ENCODE peak calls at places on chromosomes 12 and 14, in four cellular contexts. V is transverse colon, F is gastrocnemius medialis, K is cardiac muscle cell. G is an unnamed sample. For H3K4me1 and H3K27me3, the result is how much of the 10 kb centered on the place peaks cover.

GRCh38 chr12:40794087-40794486 is 101.8 kb downstream of the CNTN1 start:
- DNase-seq in V (no peak), F (no peak), K (no peak), G (no peak)

GRCh38 chr12:39236994-39237393 is 205.9 kb downstream of the KIF21A start:
- DNase-seq in V (no peak), F (no peak), K (no peak), G (no peak)

GRCh38 chr12:101004891-101005290 is 205.1 kb downstream of the SLC5A8 start:
- DNase-seq in V (no peak), F (no peak), K (no peak), G (no peak)

GRCh38 chr14:56147980-56148901 is 30.0 kb downstream of the PELI2 start:
- DNase-seq in V (no peak), F (no peak), K (no peak), G (no peak)

GRCh38 chr14:95480109-95480886 is 36.2 kb downstream of the SYNE3 start:
- DNase-seq in V (peak), F (peak), K (no peak), G (no peak)

GRCh38 chr14:69038449-69039286 is 59.6 kb upstream of the ACTN1 start:
- DNase-seq in V (no peak), F (no peak), K (no peak), G (peak)

GRCh38 chr12:104006929-104007328 is 41.3 kb downstream of the TDG start:
- DNase-seq in V (no peak), F (no peak), K (no peak), G (no peak)

GRCh38 chr12:102824218-102824835 is 92.7 kb downstream of the PAH start:
- DNase-seq in V (no peak), F (no peak), K (peak), G (peak)

GRCh38 chr14:100199240-100199860 is 39.6 kb upstream of the YY1 start:
- DNase-seq in V (no peak), F (no peak), K (no peak), G (no peak)

GRCh38 chr12:118436986-118437385 is 60.6 kb downstream of the SUDS3 start:
- DNase-seq in V (no peak), F (no peak), K (no peak), G (no peak)

GRCh38 chr12:111411187-111411764 is 5.6 kb downstream of the SH2B3 start:
- DNase-seq in V (no peak), F (no peak), K (no peak), G (no peak)

GRCh38 chr12:76284816-76285750 is 63.1 kb downstream of the BBS10 start:
- DNase-seq in V (no peak), F (no peak), K (no peak), G (no peak)

GRCh38 chr12:42421844-42422779 is 96.1 kb downstream of the PPHLN1 start:
- DNase-seq in V (no peak), F (no peak), K (no peak), G (no peak)

GRCh38 chr14:90727082-90727481 is 89.1 kb downstream of the TTC7B start:
- DNase-seq in V (no peak), F (no peak), K (no peak), G (no peak)

GRCh38 chr12:85733984-85734383 is 102.2 kb downstream of the RASSF9 start:
- DNase-seq in V (no peak), F (no peak), K (no peak), G (no peak)

GRCh38 chr12:1836854-1837411 is 16.6 kb downstream of the LRTM2 start:
- DNase-seq in V (no peak), F (no peak), K (no peak), G (peak)

DNA sequence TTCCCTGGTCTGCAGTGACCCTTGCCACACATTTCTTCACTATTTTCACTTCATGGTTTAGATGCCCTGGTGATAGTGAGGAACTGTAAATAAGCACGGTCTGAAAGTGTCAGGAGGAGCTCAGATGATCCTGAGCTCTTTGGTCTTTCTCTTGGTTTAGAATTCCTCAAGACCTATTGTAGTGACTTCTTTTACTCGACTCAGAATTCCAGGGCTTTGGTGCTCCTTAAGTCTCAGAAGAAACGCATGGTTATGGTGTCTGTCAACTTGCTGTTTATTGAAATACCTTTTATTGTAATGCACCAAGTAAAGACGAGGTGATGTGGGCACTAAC is 84.1 kb downstream of the SAMD4A start:
- DNase-seq in V (no peak), F (no peak), K (no peak), G (no peak)
- H3K27ac ChIP-seq in V (peak), F (peak), K (peak), G (peak)

DNA sequence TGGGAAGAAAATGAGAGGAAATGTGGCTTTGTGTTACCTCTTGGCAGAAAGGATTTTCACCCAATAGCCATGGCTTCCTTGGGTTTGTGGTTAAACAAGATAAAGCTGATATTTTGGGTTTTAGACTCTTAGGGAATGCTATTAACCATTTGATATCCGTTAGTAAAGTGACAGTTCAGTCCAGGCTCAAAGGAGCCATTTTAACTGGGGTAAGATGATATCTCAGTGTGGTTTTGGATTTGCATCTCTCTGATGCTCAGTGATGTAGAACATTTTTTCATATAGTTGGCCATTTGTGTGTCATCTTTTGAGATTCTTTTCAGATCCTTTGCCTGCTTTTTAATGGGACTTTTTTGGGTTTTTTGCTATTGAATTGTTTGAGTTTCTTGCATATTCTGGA is 30.1 kb downstream of the IFT43 start:
- DNase-seq in V (no peak), F (no peak), K (no peak), G (peak)
- H3K4me1 ChIP-seq in V (under half), F (under half), K (under half), G (under half)

GRCh38 chr12:48986720-48987291 is 8.7 kb downstream of the WNT1 start:
- DNase-seq in V (no peak), F (no peak), K (no peak), G (no peak)
- H3K27me3 ChIP-seq in V (half or more), F (under half), K (half or more), G (under half)

GRCh38 chr12:132658149-132658905 is 28.8 kb downstream of the POLE start:
- DNase-seq in V (no peak), F (no peak), K (no peak), G (no peak)
- H3K27ac ChIP-seq in V (no peak), F (no peak), K (no peak), G (no peak)

GRCh38 chr12:12836571-12836970 is 23.4 kb downstream of the DDX47 start:
- DNase-seq in V (no peak), F (no peak), K (no peak), G (no peak)

GRCh38 chr12:12839886-12840285 is 26.7 kb downstream of the DDX47 start:
- DNase-seq in V (peak), F (no peak), K (no peak), G (peak)

GRCh38 chr12:12839003-12839395 is 25.9 kb downstream of the DDX47 start:
- DNase-seq in V (no peak), F (no peak), K (no peak), G (no peak)

GRCh38 chr12:12837025-12837872 is 24.1 kb downstream of the DDX47 start:
- DNase-seq in V (peak), F (no peak), K (peak), G (peak)

GRCh38 chr12:12835378-12836145 is 22.4 kb downstream of the DDX47 start:
- DNase-seq in V (no peak), F (no peak), K (no peak), G (no peak)
- H3K4me1 ChIP-seq in V (under half), F (under half), K (under half), G (under half)

DNA sequence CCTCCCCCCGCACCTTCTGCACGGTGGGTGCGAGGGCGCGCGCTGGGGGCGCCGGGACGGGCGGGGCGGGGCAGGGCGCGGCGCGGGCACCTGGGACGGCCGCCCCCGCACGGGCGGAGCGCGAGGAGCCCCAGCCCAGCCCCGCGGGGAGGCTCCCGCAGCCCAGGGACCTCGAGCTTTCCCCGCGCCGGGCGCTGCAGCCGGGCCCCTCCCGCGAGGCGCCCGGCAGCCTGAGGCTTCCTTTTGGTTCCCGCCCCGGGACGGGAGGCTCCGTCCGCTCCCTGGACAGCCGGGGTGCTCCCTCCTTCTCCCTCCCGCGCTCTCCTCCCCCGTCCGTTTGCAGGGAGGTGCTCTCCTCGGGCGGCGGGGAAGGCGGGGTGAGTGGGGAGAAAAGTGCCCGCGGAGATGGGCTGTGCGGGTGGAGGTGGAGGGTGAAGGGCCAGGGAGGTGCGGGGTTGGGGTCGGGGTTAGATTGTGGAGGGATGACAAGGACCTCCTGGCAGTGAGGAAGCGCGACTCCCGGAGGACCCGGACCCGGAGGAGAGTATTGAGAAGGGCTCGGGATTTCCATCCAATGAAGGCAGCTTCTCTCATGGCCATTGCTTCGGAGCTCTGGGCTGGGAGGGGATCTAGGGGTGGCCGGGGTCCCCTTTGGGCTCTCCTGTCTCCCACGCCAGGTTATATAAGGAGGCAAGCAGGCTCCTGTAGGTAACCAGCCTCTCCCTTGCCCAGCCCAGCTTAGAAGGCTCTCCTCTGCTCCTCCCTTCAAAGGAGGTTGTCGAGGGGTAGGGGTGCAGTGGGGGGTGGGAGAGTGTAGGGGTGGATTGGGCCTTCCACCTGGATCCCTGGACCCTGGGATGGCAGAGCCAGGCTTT is 645 bp downstream of the JDP2 start:
- DNase-seq in V (peak), F (no peak), K (peak), G (no peak)
- H3K27me3 ChIP-seq in V (under half), F (under half), K (under half), G (under half)

DNA sequence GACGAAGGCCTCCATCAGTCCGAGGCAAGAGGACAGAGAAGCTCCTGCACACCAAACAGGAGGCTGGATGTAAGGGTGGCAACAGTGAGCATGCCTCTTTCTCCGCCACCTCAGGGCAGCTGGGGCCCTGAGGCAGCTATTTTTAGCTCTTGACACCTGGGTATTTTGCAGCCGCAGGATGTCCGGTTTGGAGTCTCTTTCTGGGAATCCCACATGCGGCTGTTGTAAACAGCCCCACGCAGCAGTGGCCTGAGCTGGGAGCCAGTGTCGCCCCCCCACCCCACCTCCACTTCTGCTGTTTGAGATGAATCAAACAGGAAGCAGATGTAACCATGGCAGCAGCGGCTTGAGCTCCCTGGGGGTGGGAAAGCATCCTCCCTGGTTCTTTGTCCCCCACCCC is 11.7 kb downstream of the HDAC7 start:
- DNase-seq in V (peak), F (peak), K (peak), G (peak)
- H3K27ac ChIP-seq in V (peak), F (peak), K (peak), G (no peak)

G was measured in SJCRH30.